ENCODE peak calls at places on chromosomes 6 and 20, in seven cellular contexts. One of them, this sample, is unnamed.

GRCh38 chr6:169571123-169571962 is 130.5 kb downstream of the WDR27 start:
- DNase-seq in lung: peak; percentile 19
- DNase-seq in lower lobe of right lung: no peak
- DNase-seq in sigmoid colon: no peak
- DNase-seq in fibroblast of lung: peak; percentile 47
- DNase-seq in CD4-positive, CD25-positive, alpha-beta regulatory T cell: no peak
- DNase-seq in psoas muscle: no peak
- DNase-seq in this sample: no peak

GRCh38 chr6:4760773-4761172 is 15.4 kb upstream of the CDYL start:
- DNase-seq in lung: no peak
- DNase-seq in lower lobe of right lung: no peak
- DNase-seq in sigmoid colon: no peak
- DNase-seq in fibroblast of lung: no peak
- DNase-seq in CD4-positive, CD25-positive, alpha-beta regulatory T cell: no peak
- DNase-seq in psoas muscle: no peak
- DNase-seq in this sample: no peak

GRCh38 chr6:44742828-44743372 is 355.4 kb downstream of the CDC5L start:
- DNase-seq in lung: no peak
- DNase-seq in lower lobe of right lung: no peak
- DNase-seq in sigmoid colon: no peak
- DNase-seq in fibroblast of lung: no peak
- DNase-seq in CD4-positive, CD25-positive, alpha-beta regulatory T cell: no peak
- DNase-seq in psoas muscle: no peak
- DNase-seq in this sample: no peak

GRCh38 chr6:139965393-139965792 is 590.9 kb upstream of the CITED2 start:
- DNase-seq in lung: no peak
- DNase-seq in lower lobe of right lung: no peak
- DNase-seq in sigmoid colon: no peak
- DNase-seq in fibroblast of lung: peak; percentile 81
- DNase-seq in CD4-positive, CD25-positive, alpha-beta regulatory T cell: no peak
- DNase-seq in psoas muscle: no peak
- DNase-seq in this sample: no peak

GRCh38 chr6:129312865-129313264 is 397.1 kb downstream of the ARHGAP18 start:
- DNase-seq in lung: no peak
- DNase-seq in lower lobe of right lung: no peak
- DNase-seq in sigmoid colon: no peak
- DNase-seq in fibroblast of lung: peak; percentile 58
- DNase-seq in CD4-positive, CD25-positive, alpha-beta regulatory T cell: no peak
- DNase-seq in psoas muscle: no peak
- DNase-seq in this sample: no peak

GRCh38 chr6:131861356-131861755 is 53.5 kb downstream of the ENPP1 start:
- DNase-seq in lung: no peak
- DNase-seq in lower lobe of right lung: no peak
- DNase-seq in sigmoid colon: no peak
- DNase-seq in fibroblast of lung: peak; percentile 48
- DNase-seq in CD4-positive, CD25-positive, alpha-beta regulatory T cell: no peak
- DNase-seq in psoas muscle: no peak
- DNase-seq in this sample: no peak

GRCh38 chr6:166728884-166729530 is 102.0 kb upstream of the RPS6KA2 start:
- DNase-seq in lung: no peak
- DNase-seq in lower lobe of right lung: no peak
- DNase-seq in sigmoid colon: no peak
- DNase-seq in fibroblast of lung: no peak
- DNase-seq in CD4-positive, CD25-positive, alpha-beta regulatory T cell: no peak
- DNase-seq in psoas muscle: no peak
- DNase-seq in this sample: no peak

GRCh38 chr20:63942250-63943006 is 13.8 kb downstream of the UCKL1 start:
- DNase-seq in lung: peak; percentile 50
- DNase-seq in lower lobe of right lung: peak; percentile 74
- DNase-seq in sigmoid colon: peak; percentile 65
- DNase-seq in fibroblast of lung: peak; percentile 37
- DNase-seq in CD4-positive, CD25-positive, alpha-beta regulatory T cell: no peak
- DNase-seq in psoas muscle: peak; percentile 35
- DNase-seq in this sample: peak; percentile 64

GRCh38 chr6:91299544-91300491 is 712.9 kb upstream of the MAP3K7 start:
- DNase-seq in lung: no peak
- DNase-seq in lower lobe of right lung: no peak
- DNase-seq in sigmoid colon: peak; percentile 66
- DNase-seq in fibroblast of lung: peak; percentile 94
- DNase-seq in CD4-positive, CD25-positive, alpha-beta regulatory T cell: no peak
- DNase-seq in psoas muscle: peak; percentile 10
- DNase-seq in this sample: no peak

GRCh38 chr6:156686429-156686939 is 90.7 kb upstream of the ARID1B start:
- DNase-seq in lung: no peak
- DNase-seq in lower lobe of right lung: peak; percentile 49
- DNase-seq in sigmoid colon: peak; percentile 66
- DNase-seq in fibroblast of lung: peak; percentile 74
- DNase-seq in CD4-positive, CD25-positive, alpha-beta regulatory T cell: no peak
- DNase-seq in psoas muscle: no peak
- DNase-seq in this sample: no peak

GRCh38 chr20:47708953-47709833 is 76.1 kb downstream of the SULF2 start:
- DNase-seq in lung: no peak
- DNase-seq in lower lobe of right lung: no peak
- DNase-seq in sigmoid colon: no peak
- DNase-seq in fibroblast of lung: no peak
- DNase-seq in CD4-positive, CD25-positive, alpha-beta regulatory T cell: no peak
- DNase-seq in psoas muscle: no peak
- DNase-seq in this sample: no peak

GRCh38 chr20:8367679-8368078 is 235.6 kb downstream of the PLCB1 start:
- DNase-seq in lung: no peak
- DNase-seq in lower lobe of right lung: no peak
- DNase-seq in sigmoid colon: no peak
- DNase-seq in fibroblast of lung: no peak
- DNase-seq in CD4-positive, CD25-positive, alpha-beta regulatory T cell: no peak
- DNase-seq in psoas muscle: no peak
- DNase-seq in this sample: no peak

GRCh38 chr6:117976030-117976651 is 69.1 kb downstream of the SLC35F1 start:
- DNase-seq in lung: no peak
- DNase-seq in lower lobe of right lung: no peak
- DNase-seq in sigmoid colon: no peak
- DNase-seq in fibroblast of lung: peak; percentile 55
- DNase-seq in CD4-positive, CD25-positive, alpha-beta regulatory T cell: no peak
- DNase-seq in psoas muscle: no peak
- DNase-seq in this sample: no peak

GRCh38 chr6:12529364-12530019 is 187.1 kb upstream of the PHACTR1 start:
- DNase-seq in lung: no peak
- DNase-seq in lower lobe of right lung: no peak
- DNase-seq in sigmoid colon: no peak
- DNase-seq in fibroblast of lung: no peak
- DNase-seq in CD4-positive, CD25-positive, alpha-beta regulatory T cell: no peak
- DNase-seq in psoas muscle: no peak
- DNase-seq in this sample: no peak

GRCh38 chr6:151320140-151320539 is 71.2 kb downstream of the ZBTB2 start:
- DNase-seq in lung: no peak
- DNase-seq in lower lobe of right lung: no peak
- DNase-seq in sigmoid colon: no peak
- DNase-seq in fibroblast of lung: no peak
- DNase-seq in CD4-positive, CD25-positive, alpha-beta regulatory T cell: no peak
- DNase-seq in psoas muscle: no peak
- DNase-seq in this sample: no peak

GRCh38 chr6:17167327-17167979 is 65.6 kb downstream of the STMND1 start:
- DNase-seq in lung: peak; percentile 48
- DNase-seq in lower lobe of right lung: peak; percentile 47
- DNase-seq in sigmoid colon: no peak
- DNase-seq in fibroblast of lung: peak; percentile 14
- DNase-seq in CD4-positive, CD25-positive, alpha-beta regulatory T cell: no peak
- DNase-seq in psoas muscle: peak; percentile 28
- DNase-seq in this sample: peak; percentile 53

GRCh38 chr6:116444991-116445566 is 16.1 kb upstream of the CALHM6 start:
- DNase-seq in lung: no peak
- DNase-seq in lower lobe of right lung: no peak
- DNase-seq in sigmoid colon: no peak
- DNase-seq in fibroblast of lung: no peak
- DNase-seq in CD4-positive, CD25-positive, alpha-beta regulatory T cell: no peak
- DNase-seq in psoas muscle: no peak
- DNase-seq in this sample: no peak

GRCh38 chr6:133991096-133991593 is 38.1 kb downstream of the TBPL1 start:
- DNase-seq in lung: no peak
- DNase-seq in lower lobe of right lung: no peak
- DNase-seq in sigmoid colon: no peak
- DNase-seq in fibroblast of lung: peak; percentile 81
- DNase-seq in CD4-positive, CD25-positive, alpha-beta regulatory T cell: no peak
- DNase-seq in psoas muscle: no peak
- DNase-seq in this sample: no peak

GRCh38 chr6:16774437-16774836 is 13.2 kb upstream of the ATXN1 start:
- DNase-seq in lung: no peak
- DNase-seq in lower lobe of right lung: no peak
- DNase-seq in sigmoid colon: no peak
- DNase-seq in fibroblast of lung: no peak
- DNase-seq in CD4-positive, CD25-positive, alpha-beta regulatory T cell: no peak
- DNase-seq in psoas muscle: no peak
- DNase-seq in this sample: no peak

GRCh38 chr6:168527451-168528210 is 86.6 kb downstream of the SMOC2 start:
- DNase-seq in lung: no peak
- DNase-seq in lower lobe of right lung: no peak
- DNase-seq in sigmoid colon: no peak
- DNase-seq in fibroblast of lung: peak; percentile 35
- DNase-seq in CD4-positive, CD25-positive, alpha-beta regulatory T cell: no peak
- DNase-seq in psoas muscle: no peak
- DNase-seq in this sample: no peak

GRCh38 chr6:113856011-113856551 is 1.1 kb upstream of the MARCKS start:
- DNase-seq in lung: no peak
- DNase-seq in lower lobe of right lung: no peak
- DNase-seq in sigmoid colon: no peak
- DNase-seq in fibroblast of lung: peak; percentile 70
- DNase-seq in CD4-positive, CD25-positive, alpha-beta regulatory T cell: no peak
- DNase-seq in psoas muscle: no peak
- DNase-seq in this sample: peak; percentile 34

DNA sequence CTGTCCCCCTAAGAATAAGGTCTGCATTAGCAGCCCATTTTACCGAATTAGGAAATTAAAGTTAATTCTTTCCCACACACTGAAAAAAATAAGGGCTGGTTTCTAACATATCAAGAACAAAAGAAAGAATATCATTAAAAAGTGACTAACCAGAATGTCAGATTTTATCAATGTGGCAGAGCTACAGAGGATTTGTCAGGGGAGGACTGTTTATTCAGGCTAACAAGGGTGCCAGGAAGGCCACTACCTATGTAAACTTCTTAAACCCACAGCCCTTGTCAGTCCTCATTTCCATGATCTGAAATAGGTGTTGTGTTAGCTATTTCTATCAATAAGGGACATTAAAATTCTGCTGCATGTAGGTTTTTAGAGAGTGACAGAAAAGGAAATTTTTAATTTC is 76.4 kb downstream of the BACH2 start:
- DNase-seq in lung: no peak
- DNase-seq in lower lobe of right lung: no peak
- DNase-seq in sigmoid colon: no peak
- DNase-seq in fibroblast of lung: no peak
- DNase-seq in CD4-positive, CD25-positive, alpha-beta regulatory T cell: no peak
- DNase-seq in psoas muscle: no peak
- DNase-seq in this sample: no peak
- H3K4me1 ChIP-seq in lung: peaks cover 12% of the 10 kb centered on the region
- H3K4me1 ChIP-seq in lower lobe of right lung: peaks cover 40% of the 10 kb centered on the region
- H3K4me1 ChIP-seq in sigmoid colon: peaks cover 33% of the 10 kb centered on the region
- H3K4me1 ChIP-seq in fibroblast of lung: peaks cover 12% of the 10 kb centered on the region
- H3K4me1 ChIP-seq in CD4-positive, CD25-positive, alpha-beta regulatory T cell: peaks cover 17% of the 10 kb centered on the region
- H3K4me1 ChIP-seq in psoas muscle: peaks cover 39% of the 10 kb centered on the region
- H3K4me1 ChIP-seq in this sample: peaks cover 30% of the 10 kb centered on the region

DNA sequence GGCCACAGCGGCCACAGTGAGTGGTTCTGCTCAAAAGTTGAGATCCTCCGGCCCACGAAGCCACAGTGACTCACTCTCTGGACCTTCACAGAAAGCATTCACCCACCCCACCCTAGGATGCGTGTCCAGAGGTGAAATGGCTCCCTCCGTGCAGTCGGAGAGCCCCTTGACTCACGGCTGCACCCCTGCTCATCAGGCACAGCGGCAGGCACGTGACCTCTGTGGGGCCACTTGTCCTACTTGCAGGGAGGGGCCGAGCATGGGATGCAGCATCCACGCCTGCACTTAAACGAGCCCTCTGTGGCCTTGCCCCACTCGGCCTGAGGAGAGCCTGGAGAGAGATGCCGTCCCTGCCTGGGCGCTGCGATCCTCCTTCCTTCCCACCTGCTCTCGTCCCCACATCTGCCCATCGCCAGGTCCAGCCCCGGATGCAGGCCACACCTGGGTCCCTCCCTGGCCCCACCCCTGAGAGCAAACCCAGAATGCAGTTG is 28.7 kb downstream of the NTSR1 start:
- DNase-seq in lung: no peak
- DNase-seq in lower lobe of right lung: peak; percentile 26
- DNase-seq in sigmoid colon: no peak
- DNase-seq in fibroblast of lung: peak; percentile 25
- DNase-seq in CD4-positive, CD25-positive, alpha-beta regulatory T cell: no peak
- DNase-seq in psoas muscle: no peak
- DNase-seq in this sample: peak; percentile 48
- H3K27ac ChIP-seq in lung: no peak overlapping the region
- H3K27ac ChIP-seq in lower lobe of right lung: no peak overlapping the region
- H3K27ac ChIP-seq in sigmoid colon: no peak overlapping the region
- H3K27ac ChIP-seq in fibroblast of lung: no peak overlapping the region
- H3K27ac ChIP-seq in CD4-positive, CD25-positive, alpha-beta regulatory T cell: no peak overlapping the region
- H3K27ac ChIP-seq in psoas muscle: no peak overlapping the region
- H3K27ac ChIP-seq in this sample: no peak overlapping the region

GRCh38 chr6:145178391-145178790 is 556.9 kb downstream of the EPM2A start:
- DNase-seq in lung: no peak
- DNase-seq in lower lobe of right lung: no peak
- DNase-seq in sigmoid colon: no peak
- DNase-seq in fibroblast of lung: no peak
- DNase-seq in CD4-positive, CD25-positive, alpha-beta regulatory T cell: no peak
- DNase-seq in psoas muscle: no peak
- DNase-seq in this sample: no peak

GRCh38 chr6:145169726-145170125 is 565.6 kb downstream of the EPM2A start:
- DNase-seq in lung: no peak
- DNase-seq in lower lobe of right lung: no peak
- DNase-seq in sigmoid colon: no peak
- DNase-seq in fibroblast of lung: no peak
- DNase-seq in CD4-positive, CD25-positive, alpha-beta regulatory T cell: no peak
- DNase-seq in psoas muscle: no peak
- DNase-seq in this sample: no peak

GRCh38 chr6:145175470-145175869 is 559.9 kb downstream of the EPM2A start:
- DNase-seq in lung: no peak
- DNase-seq in lower lobe of right lung: no peak
- DNase-seq in sigmoid colon: no peak
- DNase-seq in fibroblast of lung: no peak
- DNase-seq in CD4-positive, CD25-positive, alpha-beta regulatory T cell: no peak
- DNase-seq in psoas muscle: no peak
- DNase-seq in this sample: no peak
- H3K9me3 ChIP-seq in lung: no peaks in the 10 kb centered on the region
- H3K9me3 ChIP-seq in lower lobe of right lung: no peaks in the 10 kb centered on the region
- H3K9me3 ChIP-seq in sigmoid colon: no peaks in the 10 kb centered on the region
- H3K9me3 ChIP-seq in fibroblast of lung: no peaks in the 10 kb centered on the region
- H3K9me3 ChIP-seq in CD4-positive, CD25-positive, alpha-beta regulatory T cell: no peaks in the 10 kb centered on the region
- H3K9me3 ChIP-seq in psoas muscle: peaks cover 7% of the 10 kb centered on the region
- H3K9me3 ChIP-seq in this sample: no peaks in the 10 kb centered on the region

DNA sequence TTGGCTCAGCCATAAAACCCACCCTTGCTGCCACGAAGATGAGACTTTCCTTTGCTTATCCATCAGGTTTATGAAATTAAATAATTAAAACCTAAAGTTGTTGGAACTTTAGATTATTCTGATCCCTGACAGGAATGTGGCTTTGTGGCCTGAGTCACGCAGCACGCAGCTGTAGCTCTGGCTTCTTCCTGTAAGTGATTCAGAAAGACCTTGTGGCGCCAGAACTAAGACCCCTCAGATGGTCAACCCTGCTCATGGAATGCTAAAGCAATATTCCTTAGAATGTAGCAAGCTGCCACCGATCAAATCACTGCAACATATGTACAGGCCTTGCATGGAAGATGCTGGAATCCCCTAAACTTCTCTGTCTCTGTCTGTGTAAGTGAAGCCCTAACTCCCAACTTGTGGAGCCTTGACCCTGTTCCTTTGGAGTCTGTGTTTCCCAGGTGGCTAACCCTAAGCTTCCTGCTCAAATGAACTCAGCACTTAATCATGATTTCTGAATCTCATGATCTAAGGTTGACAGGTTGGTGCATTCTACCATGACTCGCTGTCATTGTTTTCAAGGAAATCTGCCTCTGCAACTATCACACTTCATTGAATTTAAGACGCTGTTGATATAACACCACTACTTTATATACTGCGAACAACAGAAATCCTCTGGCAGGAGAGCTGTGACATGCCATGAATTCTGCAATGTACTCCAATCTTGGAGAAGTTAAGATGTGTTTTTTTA is 111.2 kb upstream of the CST7 start:
- DNase-seq in lung: no peak
- DNase-seq in lower lobe of right lung: no peak
- DNase-seq in sigmoid colon: no peak
- DNase-seq in fibroblast of lung: peak; percentile 52
- DNase-seq in CD4-positive, CD25-positive, alpha-beta regulatory T cell: no peak
- DNase-seq in psoas muscle: no peak
- DNase-seq in this sample: no peak
- H3K4me1 ChIP-seq in lung: no peaks in the 10 kb centered on the region
- H3K4me1 ChIP-seq in lower lobe of right lung: no peaks in the 10 kb centered on the region
- H3K4me1 ChIP-seq in sigmoid colon: no peaks in the 10 kb centered on the region
- H3K4me1 ChIP-seq in fibroblast of lung: no peaks in the 10 kb centered on the region
- H3K4me1 ChIP-seq in CD4-positive, CD25-positive, alpha-beta regulatory T cell: no peaks in the 10 kb centered on the region
- H3K4me1 ChIP-seq in psoas muscle: no peaks in the 10 kb centered on the region
- H3K4me1 ChIP-seq in this sample: no peaks in the 10 kb centered on the region

This sample was measured in right lobe of liver.